ENCODE peak calls at places on chromosome 4, in six cellular contexts. V is astrocyte of the hippocampus; N is Jurkat, Clone E6-1; X is activated T-cell treated with anti-CD3 and anti-CD28 coated beads, Interleukin-2, amount 50 U/mL, for 4 hours; F is Calu3; K is endothelial cell. B is an unnamed sample.

GRCh38 chr4:80115368-80116181 is 42.5 kb upstream of the ANTXR2 start:
- DNase-seq in X (no peak), N (no peak), F (no peak), V (peak; percentile 19), K (no peak), B (no peak)

GRCh38 chr4:123092603-123093002 is 170.2 kb upstream of the NUDT6 start:
- DNase-seq in F (no peak), V (no peak), K (no peak), X (no peak), N (no peak), B (no peak)

GRCh38 chr4:119725688-119726330 is 97.2 kb upstream of the PDE5A start:
- DNase-seq in V (no peak), N (no peak), X (no peak), F (peak; percentile 5), K (no peak), B (peak; percentile 22)

GRCh38 chr4:53905935-53906377 is 158.4 kb downstream of the CHIC2 start:
- DNase-seq in N (peak; percentile 29), V (peak; percentile 81), K (no peak), X (no peak), F (no peak), B (peak; percentile 68)

GRCh38 chr4:137768196-137768595 is 235.9 kb upstream of the PCDH18 start:
- DNase-seq in X (no peak), F (no peak), N (no peak), K (no peak), V (no peak), B (peak; percentile 5)

GRCh38 chr4:188127157-188127874 is 11.9 kb upstream of the TRIML1 start:
- DNase-seq in N (no peak), F (peak; percentile 41), V (peak; percentile 85), K (no peak), X (no peak), B (peak; percentile 41)

GRCh38 chr4:144732584-144733130 is 86.7 kb downstream of the HHIP start:
- DNase-seq in N (no peak), V (peak; percentile 47), F (no peak), X (no peak), K (no peak), B (no peak)

GRCh38 chr4:41600243-41600642 is 62.3 kb downstream of the LIMCH1 start:
- DNase-seq in V (peak; percentile 71), F (peak; percentile 24), X (no peak), K (no peak), N (no peak), B (peak; percentile 26)

GRCh38 chr4:129355529-129355928 is 259.6 kb downstream of the C4orf33 start:
- DNase-seq in K (no peak), V (peak; percentile 46), X (no peak), F (no peak), N (no peak), B (peak; percentile 52)

GRCh38 chr4:118338981-118339765 is 13.6 kb downstream of the PRSS12 start:
- DNase-seq in N (no peak), X (no peak), K (no peak), V (peak; percentile 34), F (no peak), B (peak; percentile 72)

GRCh38 chr4:58166496-58166895 is 1056.3 kb upstream of the IGFBP7 start:
- DNase-seq in N (no peak), K (no peak), F (no peak), V (no peak), X (no peak), B (no peak)

GRCh38 chr4:155796031-155796430 is 37.2 kb downstream of the GUCY1B1 start:
- DNase-seq in V (peak; percentile 72), F (no peak), K (no peak), N (peak; percentile 28), X (no peak), B (peak; percentile 74)

GRCh38 chr4:15489551-15489950 is 19.9 kb downstream of the CC2D2A start:
- DNase-seq in F (no peak), K (no peak), V (no peak), N (no peak), X (no peak), B (no peak)

GRCh38 chr4:143207555-143207954 is 22.8 kb downstream of the USP38 start:
- DNase-seq in X (no peak), K (no peak), F (no peak), V (peak; percentile 13), N (no peak), B (peak; percentile 17)

GRCh38 chr4:21490682-21491081 is 457.9 kb downstream of the KCNIP4 start:
- DNase-seq in F (no peak), X (no peak), K (no peak), N (no peak), V (no peak), B (no peak)

GRCh38 chr4:135464311-135464710 is 1262.7 kb upstream of the PABPC4L start:
- DNase-seq in V (no peak), N (no peak), F (no peak), K (no peak), X (no peak), B (no peak)

GRCh38 chr4:7811536-7812190 is 128.0 kb downstream of the AFAP1 start:
- DNase-seq in N (no peak), X (no peak), K (no peak), V (peak; percentile 44), F (no peak), B (no peak)

GRCh38 chr4:80420638-80421037 is 85.1 kb downstream of the CFAP299 start:
- DNase-seq in N (no peak), X (no peak), F (no peak), K (no peak), V (no peak), B (no peak)

GRCh38 chr4:98653890-98654867 is 4.2 kb downstream of the TSPAN5 start:
- DNase-seq in K (no peak), X (no peak), F (no peak), N (no peak), V (peak; percentile 87), B (peak; percentile 94)

GRCh38 chr4:128282516-128282915 is 5.1 kb downstream of the PGRMC2 start:
- DNase-seq in N (no peak), F (no peak), X (no peak), V (no peak), K (no peak), B (no peak)

GRCh38 chr4:83118869-83119268 is 4.3 kb upstream of the PLAC8 start:
- DNase-seq in F (no peak), N (no peak), K (no peak), V (no peak), X (no peak), B (no peak)

GRCh38 chr4:184699941-184700340 is 34.0 kb downstream of the CENPU start:
- DNase-seq in N (no peak), X (no peak), K (no peak), F (no peak), V (peak; percentile 18), B (peak; percentile 11)

GRCh38 chr4:2436301-2436700 is 17.5 kb downstream of the CFAP99 start:
- DNase-seq in N (no peak), V (peak; percentile 33), X (no peak), K (no peak), F (no peak), B (no peak)

GRCh38 chr4:121380448-121381147 is at the start of gene QRFPR:
- DNase-seq in K (peak; percentile 38), X (no peak), V (peak; percentile 49), F (peak; percentile 47), N (no peak), B (peak; percentile 9)

GRCh38 chr4:181566490-181566889 is 676.7 kb upstream of the TENM3 start:
- DNase-seq in X (no peak), N (no peak), F (no peak), V (peak; percentile 9), K (no peak), B (peak; percentile 80)

GRCh38 chr4:158671665-158671914 is at the start of gene C4orf46:
- DNase-seq in K (no peak), N (no peak), V (no peak), F (no peak), X (no peak), B (no peak)

GRCh38 chr4:95107635-95108034 is 349.9 kb downstream of the BMPR1B start:
- DNase-seq in N (no peak), V (no peak), K (no peak), F (peak; percentile 36), X (no peak), B (peak; percentile 45)

GRCh38 chr4:78602334-78602733 is 50.8 kb downstream of the ANXA3 start:
- DNase-seq in V (no peak), F (no peak), X (no peak), K (no peak), N (no peak), B (no peak)

GRCh38 chr4:48639816-48640215 is 140.3 kb downstream of the FRYL start:
- DNase-seq in F (no peak), N (no peak), V (no peak), K (no peak), X (no peak), B (no peak)

GRCh38 chr4:179325181-179325580 is 1882.9 kb upstream of the AGA start:
- DNase-seq in F (no peak), V (peak; percentile 67), X (no peak), N (no peak), K (no peak), B (peak; percentile 36)

GRCh38 chr4:160514126-160514525 is 1411.2 kb downstream of the RAPGEF2 start:
- DNase-seq in F (no peak), N (no peak), K (no peak), V (peak; percentile 57), X (no peak), B (peak; percentile 79)

GRCh38 chr4:86848732-86849617 is at the start of gene SLC10A6:
- DNase-seq in K (no peak), N (no peak), X (no peak), F (no peak), V (peak; percentile 51), B (no peak)

GRCh38 chr4:98519268-98519993 is 139.0 kb downstream of the TSPAN5 start:
- DNase-seq in V (peak; percentile 61), X (no peak), K (no peak), F (no peak), N (no peak), B (peak; percentile 75)

GRCh38 chr4:5497489-5497888 is 210.9 kb downstream of the EVC2 start:
- DNase-seq in N (no peak), X (no peak), K (no peak), V (no peak), F (no peak), B (no peak)

B was measured in astrocyte of the spinal cord.